ENCODE peak calls at places on chromosomes 16 and 17, in eight cellular contexts. R is uterus, F is stomach, M is GM23338, B is mucosa of descending colon, S is HFF-Myc, Q is esophagus squamous epithelium, E is dorsolateral prefrontal cortex. N is an unnamed sample.
A peak's percentile ranks its signal among the peaks of the same experiment; 100 is the strongest.

GRCh38 chr17:69173118-69173517 is 31.4 kb upstream of the ABCA6 start:
- DNase-seq in F (no peak), B (no peak), S (no peak), R (no peak), Q (no peak), M (no peak), E (no peak), N (no peak)

GRCh38 chr17:78537217-78537860 is 39.9 kb downstream of the DNAH17 start:
- DNase-seq in F (no peak), S (no peak), M (no peak), Q (no peak), E (no peak), R (no peak), B (no peak), N (no peak)

GRCh38 chr16:78882751-78883150 is 717.8 kb downstream of the MAF start:
- DNase-seq in B (no peak), F (no peak), M (no peak), S (no peak), R (no peak), Q (no peak), E (no peak), N (no peak)

GRCh38 chr16:70772493-70772892 is 28.5 kb downstream of the VAC14 start:
- DNase-seq in B (no peak), F (no peak), R (no peak), S (no peak), Q (no peak), M (no peak), E (no peak), N (no peak)

GRCh38 chr17:11140028-11140427 is 101.0 kb upstream of the SHISA6 start:
- DNase-seq in R (no peak), B (no peak), Q (no peak), M (no peak), E (peak; percentile 65), F (no peak), S (no peak), N (no peak)

GRCh38 chr16:81624718-81625543 is 154.2 kb upstream of the PLCG2 start:
- DNase-seq in M (no peak), E (no peak), B (no peak), F (no peak), Q (no peak), S (no peak), R (no peak), N (no peak)

GRCh38 chr17:2222901-2223616 is 80.5 kb downstream of the SMG6 start:
- DNase-seq in S (no peak), F (peak; percentile 32), E (no peak), Q (no peak), B (peak; percentile 42), M (no peak), R (peak; percentile 77), N (no peak)

GRCh38 chr17:79332011-79332410 is 257.4 kb downstream of the ENGASE start:
- DNase-seq in R (no peak), F (no peak), S (no peak), M (peak; percentile 43), Q (no peak), B (no peak), E (no peak), N (no peak)

GRCh38 chr16:22206013-22206846 is at the start of gene EEF2K:
- DNase-seq in S (peak; percentile 94), B (peak; percentile 95), R (peak; percentile 94), F (peak; percentile 95), Q (peak; percentile 44), M (peak; percentile 97), E (peak; percentile 76), N (peak; percentile 78)

GRCh38 chr16:22205577-22206012 is 483 bp upstream of the EEF2K start:
- DNase-seq in M (no peak), B (no peak), Q (no peak), S (no peak), F (no peak), E (no peak), R (no peak), N (no peak)

GRCh38 chr16:22207715-22208360 is 1.8 kb downstream of the EEF2K start:
- DNase-seq in F (no peak), E (no peak), B (no peak), R (no peak), S (no peak), Q (no peak), M (no peak), N (no peak)

GRCh38 chr16:22204091-22204655 is 1.9 kb upstream of the EEF2K start:
- DNase-seq in Q (no peak), M (no peak), B (no peak), R (no peak), S (no peak), F (no peak), E (no peak), N (no peak)

DNA sequence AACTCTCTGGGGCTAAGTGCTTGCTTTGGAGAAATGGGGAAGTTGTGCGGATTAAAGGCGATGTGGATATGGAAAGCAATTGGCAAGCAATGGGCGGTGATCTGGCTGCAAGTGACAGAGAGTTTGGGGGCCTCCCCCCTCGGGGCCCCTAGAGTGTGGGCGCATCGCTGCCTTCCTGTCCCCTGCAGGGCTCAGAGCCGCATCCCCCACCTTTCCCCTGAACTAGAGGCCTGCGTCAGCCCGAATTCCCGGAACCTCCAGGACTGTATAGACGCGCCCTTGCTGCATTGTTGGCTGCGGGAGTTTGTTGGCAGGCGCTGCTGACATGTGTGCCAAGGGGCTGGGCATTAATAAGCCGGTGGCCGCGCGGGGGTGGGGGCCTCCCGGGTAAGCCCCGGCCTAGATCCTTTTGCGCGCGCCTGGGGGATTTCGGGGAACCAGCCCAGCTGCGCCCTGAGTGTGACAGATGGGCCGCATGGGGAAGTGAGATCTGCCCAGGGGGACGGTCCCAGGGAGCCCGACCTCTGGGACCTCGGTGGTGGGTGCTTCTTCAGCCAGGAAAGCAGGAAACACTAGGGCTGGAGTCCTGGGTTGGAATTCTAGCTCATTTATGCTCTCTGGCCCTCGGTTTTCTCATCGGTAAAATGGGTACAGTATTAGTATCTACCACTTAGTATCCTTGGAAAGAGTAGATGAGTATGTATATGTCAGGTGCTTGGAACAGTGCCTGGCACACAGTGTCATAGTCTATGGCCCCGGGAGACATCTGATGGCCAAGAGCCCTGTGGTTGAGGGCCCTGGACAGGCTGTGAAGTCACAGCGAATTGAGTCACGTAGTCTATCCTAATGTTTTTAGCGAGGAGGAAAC is 1.0 kb downstream of the EEF2K start:
- DNase-seq in S (no peak), Q (peak; percentile 41), M (peak; percentile 82), B (peak; percentile 83), E (peak; percentile 73), F (peak; percentile 88), R (peak; percentile 74), N (no peak)
- H3K4me3 ChIP-seq in S (peak overlapping the region; percentile 63), Q (peak overlapping the region; percentile 67), M (peak overlapping the region; percentile 96), B (peak overlapping the region; percentile 62), E (peak overlapping the region; percentile 90), F (peak overlapping the region; percentile 98), R (peak overlapping the region; percentile 59), N (peak overlapping the region; percentile 82)

GRCh38 chr16:51430716-51431369 is 279.8 kb upstream of the SALL1 start:
- DNase-seq in Q (no peak), E (no peak), F (no peak), B (no peak), R (no peak), S (no peak), M (no peak), N (no peak)

GRCh38 chr16:51429041-51429440 is 278.0 kb upstream of the SALL1 start:
- DNase-seq in M (no peak), F (no peak), E (no peak), Q (no peak), B (no peak), S (no peak), R (no peak), N (no peak)

GRCh38 chr16:51434567-51435198 is 283.6 kb upstream of the SALL1 start:
- DNase-seq in F (no peak), Q (no peak), S (no peak), B (no peak), R (no peak), E (no peak), M (no peak), N (no peak)

GRCh38 chr16:51433597-51433996 is 282.5 kb upstream of the SALL1 start:
- DNase-seq in S (no peak), M (no peak), B (no peak), E (no peak), Q (no peak), F (no peak), R (no peak), N (no peak)

GRCh38 chr16:51431517-51432241 is 280.6 kb upstream of the SALL1 start:
- DNase-seq in F (no peak), R (peak; percentile 33), E (peak; percentile 53), M (no peak), B (peak; percentile 6), S (peak; percentile 93), Q (no peak), N (no peak)
- H3K4me3 ChIP-seq in F (no peak overlapping the region), R (no peak overlapping the region), E (peak overlapping the region; percentile 19), M (no peak overlapping the region), B (no peak overlapping the region), S (no peak overlapping the region), Q (no peak overlapping the region), N (no peak overlapping the region)

GRCh38 chr17:13337864-13338371 is 263.8 kb downstream of the HS3ST3A1 start:
- DNase-seq in M (peak; percentile 57), B (peak; percentile 59), F (no peak), Q (no peak), S (peak; percentile 42), E (no peak), R (no peak), N (peak; percentile 24)
- H3K4me3 ChIP-seq in M (peak overlapping the region; percentile 32), B (no peak overlapping the region), F (peak overlapping the region; percentile 17), Q (no peak overlapping the region), S (peak overlapping the region; percentile 14), E (peak overlapping the region; percentile 25), R (no peak overlapping the region), N (no peak overlapping the region)

GRCh38 chr17:7577327-7578199 is 1.9 kb upstream of the CD68 start:
- DNase-seq in Q (no peak), F (no peak), M (no peak), E (no peak), B (no peak), R (no peak), S (no peak), N (no peak)

GRCh38 chr17:7580631-7581554 is 1.5 kb downstream of the CD68 start:
- DNase-seq in F (no peak), E (no peak), B (no peak), Q (no peak), M (peak; percentile 11), R (no peak), S (no peak), N (no peak)

GRCh38 chr17:7576432-7576937 is 3.0 kb upstream of the CD68 start:
- DNase-seq in E (no peak), M (no peak), B (no peak), S (no peak), R (no peak), Q (no peak), F (no peak), N (no peak)

GRCh38 chr17:7579839-7580630 is 597 bp downstream of the CD68 start:
- DNase-seq in R (no peak), F (no peak), Q (no peak), B (peak; percentile 12), S (no peak), M (no peak), E (no peak), N (no peak)

DNA sequence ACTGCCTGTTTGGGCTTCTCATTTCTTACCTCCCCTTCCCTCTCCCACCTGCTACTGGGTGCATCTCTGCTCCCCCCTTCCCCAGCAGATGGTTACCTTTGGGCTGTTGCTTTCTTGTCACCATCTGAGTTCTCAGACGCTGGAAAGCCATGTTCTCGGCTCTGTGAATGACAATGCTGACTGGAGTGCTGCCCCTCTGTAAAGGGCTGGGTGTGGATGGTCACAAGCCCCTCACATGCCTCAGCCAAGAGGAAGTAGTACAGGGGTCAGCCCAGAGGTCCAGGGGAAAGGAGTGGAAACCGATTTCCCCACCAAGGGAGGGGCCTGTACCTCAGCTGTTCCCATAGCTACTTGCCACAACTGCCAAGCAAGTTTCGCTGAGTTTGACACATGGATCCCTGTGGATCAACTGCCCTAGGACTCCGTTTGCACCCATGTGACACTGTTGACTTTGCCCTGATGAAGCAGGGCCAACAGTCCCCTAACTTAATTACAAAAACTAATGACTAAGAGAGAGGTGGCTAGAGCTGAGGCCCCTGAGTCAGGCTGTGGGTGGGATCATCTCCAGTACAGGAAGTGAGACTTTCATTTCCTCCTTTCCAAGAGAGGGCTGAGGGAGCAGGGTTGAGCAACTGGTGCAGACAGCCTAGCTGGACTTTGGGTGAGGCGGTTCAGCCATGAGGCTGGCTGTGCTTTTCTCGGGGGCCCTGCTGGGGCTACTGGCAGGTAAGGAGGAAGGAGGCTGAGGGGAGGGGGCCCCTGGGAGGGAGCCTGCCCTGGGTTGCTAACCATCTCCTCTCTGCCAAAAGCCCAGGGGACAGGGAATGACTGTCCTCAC is at the start of gene CD68:
- DNase-seq in F (peak; percentile 71), Q (peak; percentile 49), B (peak; percentile 75), M (peak; percentile 73), R (peak; percentile 74), S (peak; percentile 87), E (no peak), N (peak; percentile 65)
- H3K4me3 ChIP-seq in F (peak within 1 kb of the TSS; percentile 57), Q (no peak within 1 kb of the TSS), B (no peak within 1 kb of the TSS), M (no peak within 1 kb of the TSS), R (no peak within 1 kb of the TSS), S (no peak within 1 kb of the TSS), E (peak within 1 kb of the TSS; percentile 13), N (no peak within 1 kb of the TSS)